ENCODE peak calls at places on chromosomes 3 and 15, in six cellular contexts. P, B, M, O, N and W are unnamed samples.
A peak's percentile ranks its signal among the peaks of the same experiment; 100 is the strongest.

GRCh38 chr15:51097553-51098330 is 3.0 kb upstream of the TNFAIP8L3 start:
- DNase-seq in P (peak; percentile 19), B (peak; percentile 97), M (no peak), O (no peak), N (no peak), W (no peak)

GRCh38 chr3:162007722-162008121 is 511.1 kb downstream of the OTOL1 start:
- DNase-seq in P (no peak), B (no peak), M (no peak), O (no peak), N (no peak), W (no peak)

GRCh38 chr15:85672338-85673097 is 122.2 kb downstream of the KLHL25 start:
- DNase-seq in P (peak; percentile 18), B (no peak), M (no peak), O (no peak), N (no peak), W (no peak)

GRCh38 chr3:17023006-17023664 is 138.4 kb downstream of the PLCL2 start:
- DNase-seq in P (no peak), B (peak; percentile 35), M (peak; percentile 56), O (no peak), N (no peak), W (no peak)

GRCh38 chr3:46516521-46516920 is 18.7 kb downstream of the RTP3 start:
- DNase-seq in P (no peak), B (no peak), M (no peak), O (no peak), N (no peak), W (no peak)

GRCh38 chr3:69013256-69014021 is at the start of gene EOGT:
- DNase-seq in P (peak; percentile 75), B (peak; percentile 93), M (peak; percentile 15), O (peak; percentile 86), N (peak; percentile 49), W (peak; percentile 61)

GRCh38 chr3:128488995-128489859 is 3.8 kb downstream of the GATA2 start:
- DNase-seq in P (peak; percentile 65), B (peak; percentile 79), M (no peak), O (peak; percentile 84), N (no peak), W (peak; percentile 35)

GRCh38 chr15:72766025-72766424 is 17.5 kb downstream of the ADPGK start:
- DNase-seq in P (no peak), B (no peak), M (no peak), O (no peak), N (no peak), W (no peak)

GRCh38 chr15:77409259-77410156 is 10.4 kb downstream of the PEAK1 start:
- DNase-seq in P (no peak), B (no peak), M (peak; percentile 51), O (no peak), N (no peak), W (no peak)

GRCh38 chr3:89238836-89239235 is 131.4 kb downstream of the EPHA3 start:
- DNase-seq in P (no peak), B (no peak), M (no peak), O (no peak), N (no peak), W (no peak)

DNA sequence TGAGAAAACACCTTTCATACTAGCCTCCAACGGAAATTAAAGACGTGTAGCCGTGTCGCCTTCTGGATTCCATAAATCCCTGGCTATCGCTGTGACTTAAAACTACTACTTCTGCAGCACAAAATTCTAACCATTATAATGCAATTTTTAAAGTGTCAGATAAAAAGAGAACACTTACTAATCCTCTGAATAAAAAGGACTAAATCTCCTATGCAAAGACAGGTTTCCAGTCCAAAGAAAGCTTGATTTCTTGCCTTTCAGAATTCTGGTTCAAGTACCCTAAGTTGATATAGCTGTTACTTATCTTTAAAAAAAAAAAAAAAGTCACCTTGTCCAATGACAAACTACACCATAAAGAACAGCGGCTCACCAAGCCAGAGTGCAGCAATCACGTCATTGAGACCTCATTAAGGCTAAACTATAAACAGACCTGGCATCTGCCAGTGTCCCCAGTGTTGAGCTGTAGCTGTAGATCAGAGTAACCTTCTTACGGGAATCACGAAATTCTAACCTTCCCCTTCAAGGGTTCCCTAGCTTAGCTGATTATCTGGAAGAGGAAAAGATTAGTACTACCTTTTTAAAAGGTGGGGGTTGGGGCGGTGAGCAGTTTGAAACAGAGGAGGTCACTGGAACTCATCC is 2.2 kb downstream of the ABCC5 start:
- DNase-seq in P (no peak), B (no peak), M (no peak), O (peak; percentile 50), N (no peak), W (no peak)
- TF ChIP-seq POLR2A in P (no peak), B (no peak), M (no peak), O (no peak), N (no peak), W (no peak)

GRCh38 chr15:31223478-31224350 is 102.9 kb upstream of the KLF13 start:
- DNase-seq in P (no peak), B (peak; percentile 18), M (no peak), O (no peak), N (no peak), W (no peak)
- TF ChIP-seq EZH2 in P (no peak), B (peak; percentile 64), M (no peak), O (no peak), N (no peak), W (no peak)

DNA sequence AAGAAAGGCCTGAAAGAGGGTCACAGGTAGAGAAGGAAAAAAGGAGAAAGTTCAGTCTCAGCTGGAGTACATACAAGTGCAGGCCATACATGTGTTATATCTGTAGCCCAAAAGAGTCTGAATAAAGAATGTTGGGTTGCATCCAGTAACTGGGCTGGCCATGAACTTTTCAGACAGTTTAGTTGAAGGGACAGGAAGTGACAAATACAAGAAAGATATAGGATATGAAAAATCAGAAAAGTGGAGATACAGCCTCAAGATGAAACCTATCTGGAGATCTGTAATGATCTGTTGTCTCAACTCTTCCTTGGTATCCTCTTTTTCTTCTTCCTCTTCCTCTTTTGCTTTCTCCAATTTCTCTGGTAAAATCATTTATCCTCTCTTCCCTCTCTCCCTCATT is 671.7 kb downstream of the MECOM start:
- DNase-seq in P (no peak), B (peak; percentile 25), M (no peak), O (no peak), N (no peak), W (no peak)
- TF ChIP-seq POLR2A in P (no peak), B (no peak), M (no peak), O (no peak), N (no peak), W (no peak)

DNA sequence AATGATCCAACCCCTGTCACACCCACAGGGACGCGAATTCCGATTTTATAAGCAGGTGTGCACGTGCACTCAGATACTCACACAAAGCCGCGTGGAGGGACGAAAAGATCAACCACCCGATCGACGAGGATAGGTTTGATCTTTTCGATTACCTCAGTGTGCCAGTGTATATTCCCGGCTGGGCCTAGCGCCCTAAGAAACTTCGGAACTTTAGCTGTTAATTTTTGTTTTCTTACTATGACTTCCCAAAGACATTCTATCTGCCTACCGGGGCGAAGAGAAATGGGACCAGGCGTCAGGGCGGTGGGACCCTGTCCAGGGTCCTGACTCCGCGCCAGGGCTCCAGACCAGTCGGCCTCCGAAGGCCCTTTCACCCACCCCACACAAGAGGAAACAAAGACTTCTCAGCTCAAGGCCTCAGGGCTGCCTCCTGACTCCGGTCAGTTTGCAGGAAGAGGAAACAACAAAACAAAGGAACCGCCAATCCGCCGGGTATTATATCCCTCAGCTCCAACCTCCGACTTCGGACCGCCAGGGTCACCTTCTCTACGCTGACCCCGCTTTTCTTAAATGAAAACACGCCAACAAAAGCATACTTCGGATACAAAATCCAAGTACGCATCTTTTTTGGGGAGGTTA is 6.8 kb downstream of the ONECUT1 start:
- DNase-seq in P (no peak), B (peak; percentile 33), M (no peak), O (no peak), N (peak; percentile 69), W (no peak)
- TF ChIP-seq EZH2 in P (no peak), B (no peak), M (no peak), O (no peak), N (no peak), W (no peak)

DNA sequence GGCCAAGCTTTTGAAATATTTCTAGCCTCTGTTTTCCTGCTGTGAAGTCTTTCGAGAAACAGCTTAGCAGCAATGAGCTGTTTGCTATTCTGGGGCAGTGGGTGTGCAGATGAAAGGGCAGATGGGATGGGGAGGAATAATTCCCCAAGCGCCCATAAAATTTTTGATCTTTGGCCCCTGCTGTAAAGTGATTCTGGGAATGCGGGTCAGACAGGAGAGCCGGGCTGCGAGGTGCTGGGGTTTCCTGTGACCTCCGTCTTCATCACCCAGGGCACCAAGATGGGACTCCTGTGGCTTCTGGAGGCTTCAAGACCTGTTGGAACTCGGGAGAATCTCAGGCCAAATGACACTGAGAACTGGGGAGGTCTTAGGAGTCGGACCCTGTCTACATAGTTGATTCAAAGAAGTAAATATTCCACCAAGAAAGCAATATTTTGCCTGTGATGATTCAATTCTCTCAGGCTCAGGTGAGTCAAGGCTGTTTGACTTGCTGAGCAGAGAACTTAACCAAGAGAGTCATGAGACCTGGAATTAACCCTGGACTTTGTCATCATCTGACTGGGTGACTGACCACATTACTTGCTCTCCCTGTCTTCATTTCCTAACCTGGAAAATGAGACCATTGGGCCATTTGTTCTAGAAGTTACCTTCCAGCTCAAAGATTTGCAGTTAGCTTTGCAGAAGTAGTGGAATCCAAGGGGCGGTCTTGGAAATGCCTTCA is 86.4 kb downstream of the POLR2M start:
- DNase-seq in P (no peak), B (no peak), M (no peak), O (no peak), N (no peak), W (no peak)
- TF ChIP-seq POLR2A in P (no peak), B (no peak), M (no peak), O (no peak), N (no peak), W (no peak)

GRCh38 chr3:31227152-31227581 is 305.6 kb upstream of the STT3B start:
- DNase-seq in P (no peak), B (no peak), M (peak; percentile 80), O (no peak), N (no peak), W (no peak)

GRCh38 chr3:31234143-31234542 is 298.6 kb upstream of the STT3B start:
- DNase-seq in P (no peak), B (no peak), M (no peak), O (no peak), N (no peak), W (no peak)

GRCh38 chr3:31232049-31233040 is 300.4 kb upstream of the STT3B start:
- DNase-seq in P (no peak), B (peak; percentile 49), M (no peak), O (no peak), N (no peak), W (no peak)

GRCh38 chr3:31230834-31231233 is 301.9 kb upstream of the STT3B start:
- DNase-seq in P (no peak), B (no peak), M (no peak), O (no peak), N (no peak), W (no peak)

DNA sequence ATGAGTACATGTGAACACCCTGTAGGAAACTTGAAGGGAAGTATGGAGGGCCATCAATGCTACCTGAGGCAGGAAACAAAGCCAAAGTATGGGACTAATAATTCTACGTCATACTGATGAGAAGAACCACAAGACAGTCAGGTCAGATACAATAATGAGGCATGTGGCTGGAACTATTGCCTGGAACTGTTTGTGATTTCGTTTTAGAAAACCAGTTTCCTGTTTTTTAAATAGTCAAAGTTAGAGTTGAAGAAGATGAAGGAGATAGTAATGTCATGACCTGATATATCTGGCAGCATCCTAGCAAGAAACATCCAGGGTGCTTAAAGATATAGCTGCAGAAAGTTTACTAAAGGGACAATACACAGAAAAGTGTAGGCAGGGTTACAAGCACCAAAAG is 302.3 kb upstream of the STT3B start:
- DNase-seq in P (no peak), B (no peak), M (no peak), O (no peak), N (no peak), W (no peak)
- TF ChIP-seq EZH2 in P (no peak), B (no peak), M (no peak), O (no peak), N (no peak), W (no peak)